ENCODE peak calls at places on chromosome 20, in four cellular contexts. One of them, this sample, is unnamed.

GRCh38 chr20:31788578-31788977 is 30.6 kb upstream of the MYLK2 start:
- DNase-seq in keratinocyte: no peak
- DNase-seq in stomach: no peak
- DNase-seq in tibial artery: no peak
- DNase-seq in this sample: peak

GRCh38 chr20:43238833-43239232 is 49.1 kb upstream of the PTPRT start:
- DNase-seq in keratinocyte: no peak
- DNase-seq in stomach: no peak
- DNase-seq in tibial artery: no peak
- DNase-seq in this sample: no peak

GRCh38 chr20:57075181-57075580 is 191.3 kb downstream of the BMP7 start:
- DNase-seq in keratinocyte: no peak
- DNase-seq in stomach: no peak
- DNase-seq in tibial artery: no peak
- DNase-seq in this sample: no peak

GRCh38 chr20:9359561-9360308 is 154.7 kb upstream of the LAMP5 start:
- DNase-seq in keratinocyte: no peak
- DNase-seq in stomach: peak
- DNase-seq in tibial artery: no peak
- DNase-seq in this sample: peak

GRCh38 chr20:49207071-49207470 is 12.1 kb upstream of the DDX27 start:
- DNase-seq in keratinocyte: no peak
- DNase-seq in stomach: no peak
- DNase-seq in tibial artery: no peak
- DNase-seq in this sample: no peak

GRCh38 chr20:31826074-31826473 is 6.9 kb downstream of the MYLK2 start:
- DNase-seq in keratinocyte: no peak
- DNase-seq in stomach: no peak
- DNase-seq in tibial artery: no peak
- DNase-seq in this sample: no peak

GRCh38 chr20:38835792-38836191 is 30.3 kb downstream of the PPP1R16B start:
- DNase-seq in keratinocyte: no peak
- DNase-seq in stomach: no peak
- DNase-seq in tibial artery: no peak
- DNase-seq in this sample: no peak

GRCh38 chr20:14991023-14991422 is 653.6 kb upstream of the FLRT3 start:
- DNase-seq in keratinocyte: no peak
- DNase-seq in stomach: no peak
- DNase-seq in tibial artery: no peak
- DNase-seq in this sample: peak

GRCh38 chr20:53706511-53707031 is 112.9 kb upstream of the ZNF217 start:
- DNase-seq in keratinocyte: no peak
- DNase-seq in stomach: no peak
- DNase-seq in tibial artery: no peak
- DNase-seq in this sample: no peak

GRCh38 chr20:51767018-51767866 is 948 bp downstream of the ATP9A start:
- DNase-seq in keratinocyte: peak
- DNase-seq in stomach: peak
- DNase-seq in tibial artery: peak
- DNase-seq in this sample: peak
- H3K4me3 ChIP-seq in keratinocyte: peak
- H3K4me3 ChIP-seq in stomach: peak
- H3K4me3 ChIP-seq in tibial artery: peak
- H3K4me3 ChIP-seq in this sample: peak

GRCh38 chr20:50601511-50602431 is 89.6 kb downstream of the RIPOR3 start:
- DNase-seq in keratinocyte: no peak
- DNase-seq in stomach: no peak
- DNase-seq in tibial artery: no peak
- DNase-seq in this sample: no peak
- H3K4me3 ChIP-seq in keratinocyte: no peak
- H3K4me3 ChIP-seq in stomach: no peak
- H3K4me3 ChIP-seq in tibial artery: no peak
- H3K4me3 ChIP-seq in this sample: no peak

GRCh38 chr20:25082498-25082873 is 545 bp upstream of the VSX1 start:
- DNase-seq in keratinocyte: no peak
- DNase-seq in stomach: no peak
- DNase-seq in tibial artery: no peak
- DNase-seq in this sample: no peak

GRCh38 chr20:25085756-25086495 is 4.0 kb upstream of the VSX1 start:
- DNase-seq in keratinocyte: no peak
- DNase-seq in stomach: no peak
- DNase-seq in tibial artery: no peak
- DNase-seq in this sample: no peak

GRCh38 chr20:25083141-25083772 is 1.3 kb upstream of the VSX1 start:
- DNase-seq in keratinocyte: no peak
- DNase-seq in stomach: no peak
- DNase-seq in tibial artery: no peak
- DNase-seq in this sample: no peak

GRCh38 chr20:25084616-25085187 is 2.8 kb upstream of the VSX1 start:
- DNase-seq in keratinocyte: no peak
- DNase-seq in stomach: no peak
- DNase-seq in tibial artery: no peak
- DNase-seq in this sample: no peak

DNA sequence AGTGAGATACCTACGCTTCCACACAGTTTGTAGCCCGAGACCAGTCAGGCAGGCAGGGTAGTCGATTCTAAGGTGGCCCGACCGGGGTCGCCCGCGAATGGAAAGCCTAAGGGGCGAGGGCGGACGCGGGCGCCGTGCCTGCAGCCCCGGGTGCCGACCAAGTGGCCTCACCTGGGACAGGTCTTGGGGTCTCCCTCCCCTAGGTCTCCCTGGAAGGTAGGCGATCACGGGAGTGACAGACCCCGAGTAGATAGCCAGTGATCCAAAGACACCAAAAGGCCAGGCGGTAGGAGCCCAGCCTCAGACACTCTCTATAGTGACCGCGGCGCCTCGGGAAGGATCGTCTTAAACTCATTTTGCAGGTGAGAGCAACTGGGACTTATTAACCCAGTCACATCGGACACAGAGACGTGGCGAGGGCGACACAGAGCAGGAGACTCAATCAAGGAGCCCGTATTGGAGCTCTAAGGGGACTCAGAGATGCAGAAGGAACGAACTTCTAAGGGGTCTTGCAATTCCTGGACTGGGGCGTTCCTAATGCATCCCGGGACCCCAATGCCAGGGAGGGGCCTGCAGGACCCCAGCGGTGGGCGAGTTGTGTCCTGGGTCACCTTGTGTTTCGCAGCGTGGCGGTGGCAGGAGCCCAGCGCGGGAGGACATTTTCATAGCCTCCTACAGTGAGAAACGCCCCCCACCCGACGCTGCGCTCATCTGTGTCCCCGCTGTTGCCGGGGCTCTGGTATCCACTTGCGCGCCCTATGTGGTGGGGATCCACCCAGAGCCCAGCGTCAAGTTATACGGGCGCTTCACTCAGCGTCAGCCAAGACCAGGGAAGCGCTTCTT is 2.1 kb upstream of the VSX1 start:
- DNase-seq in keratinocyte: no peak
- DNase-seq in stomach: peak
- DNase-seq in tibial artery: peak
- DNase-seq in this sample: no peak
- H3K4me3 ChIP-seq in keratinocyte: peak
- H3K4me3 ChIP-seq in stomach: peak
- H3K4me3 ChIP-seq in tibial artery: no peak
- H3K4me3 ChIP-seq in this sample: no peak

DNA sequence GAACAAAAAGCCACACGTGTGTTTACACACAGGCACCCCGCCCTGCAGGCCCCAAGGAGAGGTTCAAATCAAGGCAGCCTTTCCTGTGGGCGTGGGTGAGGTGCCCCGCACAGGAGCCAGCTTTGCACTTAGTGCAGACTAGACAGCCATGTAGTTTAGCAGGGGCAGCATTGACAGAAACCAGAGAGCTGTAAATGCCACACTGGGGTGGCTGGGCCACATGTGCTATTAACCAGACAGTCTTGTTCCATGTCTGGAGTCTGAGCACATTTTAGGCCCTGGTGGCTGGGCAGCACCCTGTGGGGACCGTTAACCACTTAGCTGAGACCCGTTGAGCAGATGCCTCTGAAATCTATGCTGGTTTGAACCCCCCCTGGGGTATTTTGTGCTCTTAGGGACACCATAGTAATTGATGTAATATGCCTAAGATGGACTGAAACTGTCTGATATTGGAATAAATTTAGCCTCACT is 106.3 kb upstream of the KCNG1 start:
- DNase-seq in keratinocyte: no peak
- DNase-seq in stomach: no peak
- DNase-seq in tibial artery: no peak
- DNase-seq in this sample: no peak
- H3K4me3 ChIP-seq in keratinocyte: no peak
- H3K4me3 ChIP-seq in stomach: no peak
- H3K4me3 ChIP-seq in tibial artery: no peak
- H3K4me3 ChIP-seq in this sample: no peak

GRCh38 chr20:59388402-59388801 is 88.0 kb downstream of the EDN3 start:
- DNase-seq in keratinocyte: no peak
- DNase-seq in stomach: no peak
- DNase-seq in tibial artery: no peak
- DNase-seq in this sample: no peak

GRCh38 chr20:59393142-59393541 is 92.7 kb downstream of the EDN3 start:
- DNase-seq in keratinocyte: no peak
- DNase-seq in stomach: no peak
- DNase-seq in tibial artery: no peak
- DNase-seq in this sample: no peak

GRCh38 chr20:59392741-59393140 is 92.3 kb downstream of the EDN3 start:
- DNase-seq in keratinocyte: no peak
- DNase-seq in stomach: no peak
- DNase-seq in tibial artery: no peak
- DNase-seq in this sample: no peak

GRCh38 chr20:59390437-59390836 is 90.0 kb downstream of the EDN3 start:
- DNase-seq in keratinocyte: no peak
- DNase-seq in stomach: no peak
- DNase-seq in tibial artery: no peak
- DNase-seq in this sample: no peak

GRCh38 chr20:59391975-59392374 is 91.6 kb downstream of the EDN3 start:
- DNase-seq in keratinocyte: no peak
- DNase-seq in stomach: no peak
- DNase-seq in tibial artery: no peak
- DNase-seq in this sample: no peak
- H3K4me3 ChIP-seq in keratinocyte: no peak
- H3K4me3 ChIP-seq in stomach: no peak
- H3K4me3 ChIP-seq in tibial artery: no peak
- H3K4me3 ChIP-seq in this sample: no peak

DNA sequence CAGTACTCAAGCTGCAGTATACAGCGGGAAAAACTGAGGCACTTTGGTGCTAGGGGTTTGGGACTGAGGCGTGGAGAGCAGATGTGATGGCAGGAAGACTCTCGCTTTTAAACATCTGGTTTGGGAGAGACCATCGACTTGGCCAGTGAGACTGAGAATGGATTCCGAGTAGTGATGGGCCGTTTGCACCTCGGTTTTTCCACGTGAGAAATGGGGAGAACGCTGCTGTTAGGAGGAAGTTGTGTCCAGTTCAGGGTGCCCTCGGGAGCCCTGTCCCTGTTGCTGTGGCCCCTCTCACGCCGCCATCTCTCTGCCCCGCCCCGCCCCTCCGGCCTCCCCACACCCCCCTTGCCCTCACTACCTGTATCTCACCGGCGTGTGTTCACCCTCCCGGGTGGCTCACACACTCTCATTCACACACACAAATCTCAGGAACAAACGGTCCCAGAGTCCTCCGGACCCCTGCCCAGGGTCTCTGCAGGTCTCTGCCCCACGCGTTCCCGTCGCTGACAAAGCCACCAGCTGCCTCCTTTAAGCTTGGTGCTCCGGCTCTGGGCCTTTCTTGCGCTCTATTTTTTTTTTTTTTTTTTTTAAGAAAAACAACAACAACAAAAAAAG is 2.7 kb downstream of the SOX12 start:
- DNase-seq in keratinocyte: no peak
- DNase-seq in stomach: no peak
- DNase-seq in tibial artery: no peak
- DNase-seq in this sample: peak
- H3K4me3 ChIP-seq in keratinocyte: peak
- H3K4me3 ChIP-seq in stomach: peak
- H3K4me3 ChIP-seq in tibial artery: peak
- H3K4me3 ChIP-seq in this sample: peak

GRCh38 chr20:16607364-16608264 is 34.4 kb upstream of the KIF16B start:
- DNase-seq in keratinocyte: no peak
- DNase-seq in stomach: no peak
- DNase-seq in tibial artery: no peak
- DNase-seq in this sample: no peak
- H3K4me3 ChIP-seq in keratinocyte: no peak
- H3K4me3 ChIP-seq in stomach: no peak
- H3K4me3 ChIP-seq in tibial artery: no peak
- H3K4me3 ChIP-seq in this sample: no peak

This sample was measured in fibroblast of mammary gland.